ENCODE peak calls at places on chromosomes 13 and 19, in eight cellular contexts. G, O, C, A, R, H, B and Q are unnamed samples. For H3K9me3, the result is how much of the 10 kb centered on the place peaks cover.

GRCh38 chr19:38686530-38686888 is 39.1 kb downstream of the ACTN4 start:
- DNase-seq in G (no peak), O (no peak), C (no peak), A (no peak), R (no peak), H (no peak), B (no peak), Q (peak)

GRCh38 chr19:10836478-10837325 is 690 bp upstream of the TMED1 start:
- DNase-seq in G (peak), O (no peak), C (peak), A (no peak), R (peak), H (no peak), B (peak), Q (peak)

GRCh38 chr13:91280806-91281205 is 66.7 kb upstream of the MIR17HG start:
- DNase-seq in G (no peak), O (no peak), C (no peak), A (no peak), R (no peak), H (no peak), B (no peak), Q (no peak)

GRCh38 chr13:103525530-103525929 is 459.3 kb upstream of the SLC10A2 start:
- DNase-seq in G (no peak), O (no peak), C (no peak), A (no peak), R (no peak), H (no peak), B (no peak), Q (no peak)

GRCh38 chr19:38869160-38869835 is 8.8 kb downstream of the RINL start:
- DNase-seq in G (no peak), O (peak), C (no peak), A (no peak), R (no peak), H (no peak), B (no peak), Q (peak)

GRCh38 chr13:20016649-20017364 is 58.3 kb downstream of the ZMYM2 start:
- DNase-seq in G (no peak), O (no peak), C (no peak), A (no peak), R (no peak), H (no peak), B (no peak), Q (no peak)

GRCh38 chr19:43105496-43105895 is 23.0 kb upstream of the PSG2 start:
- DNase-seq in G (no peak), O (no peak), C (no peak), A (no peak), R (no peak), H (no peak), B (no peak), Q (no peak)

GRCh38 chr13:38141792-38142191 is 207.9 kb upstream of the UFM1 start:
- DNase-seq in G (no peak), O (no peak), C (no peak), A (no peak), R (no peak), H (no peak), B (no peak), Q (no peak)

GRCh38 chr13:99124695-99125334 is 75.8 kb upstream of the UBAC2 start:
- DNase-seq in G (peak), O (no peak), C (no peak), A (no peak), R (no peak), H (no peak), B (no peak), Q (no peak)

GRCh38 chr19:16327911-16328823 is 3.5 kb downstream of the KLF2 start:
- DNase-seq in G (no peak), O (no peak), C (peak), A (peak), R (peak), H (peak), B (peak), Q (peak)

GRCh38 chr19:44741841-44742352 is 6.6 kb upstream of the BCL3 start:
- DNase-seq in G (peak), O (no peak), C (peak), A (peak), R (peak), H (peak), B (peak), Q (peak)

GRCh38 chr13:106533940-106534843 is 1.3 kb downstream of the EFNB2 start:
- DNase-seq in G (no peak), O (peak), C (peak), A (no peak), R (no peak), H (peak), B (peak), Q (peak)

GRCh38 chr13:19782049-19782726 is 557 bp downstream of the PSPC1 start:
- DNase-seq in G (no peak), O (peak), C (peak), A (peak), R (peak), H (peak), B (peak), Q (peak)

GRCh38 chr13:42574011-42574410 is at the start of gene TNFSF11:
- DNase-seq in G (no peak), O (peak), C (no peak), A (no peak), R (no peak), H (no peak), B (no peak), Q (no peak)

GRCh38 chr13:89205856-89206255 is 1534.7 kb downstream of the SLITRK5 start:
- DNase-seq in G (no peak), O (no peak), C (no peak), A (no peak), R (no peak), H (no peak), B (no peak), Q (no peak)

GRCh38 chr19:39532233-39533002 is at the start of gene EID2B:
- DNase-seq in G (peak), O (peak), C (peak), A (peak), R (peak), H (peak), B (peak), Q (peak)

GRCh38 chr19:46755077-46755852 is 9.0 kb upstream of the STRN4 start:
- DNase-seq in G (no peak), O (no peak), C (peak), A (no peak), R (no peak), H (no peak), B (no peak), Q (no peak)
- TF ChIP-seq POLR2AphosphoS5 in G (no peak), O (no peak), C (no peak), A (no peak), R (no peak), H (no peak), B (no peak), Q (no peak)

GRCh38 chr13:112203614-112204013 is 136.7 kb downstream of the SOX1 start:
- DNase-seq in G (no peak), O (no peak), C (no peak), A (no peak), R (no peak), H (no peak), B (no peak), Q (no peak)

GRCh38 chr13:112200200-112200599 is 133.3 kb downstream of the SOX1 start:
- DNase-seq in G (no peak), O (no peak), C (peak), A (no peak), R (no peak), H (no peak), B (no peak), Q (no peak)

GRCh38 chr13:112202966-112203365 is 136.0 kb downstream of the SOX1 start:
- DNase-seq in G (no peak), O (no peak), C (no peak), A (no peak), R (no peak), H (no peak), B (no peak), Q (no peak)

GRCh38 chr13:112204376-112204775 is 137.4 kb downstream of the SOX1 start:
- DNase-seq in G (no peak), O (no peak), C (no peak), A (no peak), R (no peak), H (no peak), B (no peak), Q (no peak)

DNA sequence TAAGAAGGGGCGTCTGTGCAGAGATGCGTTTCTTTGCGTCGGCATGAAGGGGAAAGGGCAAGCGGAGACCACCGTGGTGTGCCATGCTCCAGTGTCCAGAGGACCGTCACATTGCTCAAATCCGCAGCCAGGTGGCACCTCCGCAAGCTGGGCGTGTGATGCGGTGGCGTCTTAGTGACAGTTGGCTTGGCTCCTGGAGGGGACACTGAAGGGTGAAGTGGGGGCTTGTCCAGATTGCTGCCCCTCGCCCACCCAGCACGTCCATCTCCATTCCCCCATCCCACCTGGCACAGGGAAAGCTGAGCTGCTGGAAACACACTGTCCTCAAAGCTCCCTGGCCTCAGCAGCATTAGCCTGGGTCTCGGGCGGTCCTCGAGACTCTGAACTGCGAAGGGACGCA is 135.3 kb downstream of the SOX1 start:
- DNase-seq in G (no peak), O (no peak), C (no peak), A (no peak), R (no peak), H (no peak), B (no peak), Q (no peak)
- H3K9me3 ChIP-seq in G (under half), O (under half), C (under half), A (under half), R (under half), H (under half), B (under half), Q (under half)

GRCh38 chr13:39527961-39528720 is 74.9 kb downstream of the LHFPL6 start:
- DNase-seq in G (peak), O (no peak), C (no peak), A (no peak), R (no peak), H (no peak), B (no peak), Q (no peak)
- H3K27ac ChIP-seq in G (no peak), O (no peak), C (peak), A (no peak), R (no peak), H (no peak), B (no peak), Q (no peak)

GRCh38 chr19:31261651-31262331 is 87.4 kb downstream of the TSHZ3 start:
- DNase-seq in G (no peak), O (no peak), C (no peak), A (peak), R (no peak), H (no peak), B (peak), Q (no peak)
- TF ChIP-seq POLR2AphosphoS5 in G (no peak), O (no peak), C (no peak), A (no peak), R (no peak), H (no peak), B (no peak), Q (no peak)